ENCODE peak calls at places on chromosomes 6 and 20, in four cellular contexts. One of them, this sample, is unnamed.

GRCh38 chr6:88358846-88359245 is 192.7 kb upstream of the CNR1 start:
- DNase-seq in A549: no peak
- DNase-seq in HepG2: no peak
- DNase-seq in GM12878: no peak
- DNase-seq in this sample: no peak

GRCh38 chr6:39669117-39669690 is 56.0 kb downstream of the KIF6 start:
- DNase-seq in A549: no peak
- DNase-seq in HepG2: peak
- DNase-seq in GM12878: no peak
- DNase-seq in this sample: no peak

GRCh38 chr6:111601875-111602274 is 3.8 kb downstream of the TRAF3IP2 start:
- DNase-seq in A549: no peak
- DNase-seq in HepG2: no peak
- DNase-seq in GM12878: no peak
- DNase-seq in this sample: no peak

GRCh38 chr20:64041040-64041780 is 5.2 kb downstream of the C20orf204 start:
- DNase-seq in A549: no peak
- DNase-seq in HepG2: peak
- DNase-seq in GM12878: no peak
- DNase-seq in this sample: no peak

GRCh38 chr6:12381587-12381986 is 91.4 kb downstream of the EDN1 start:
- DNase-seq in A549: no peak
- DNase-seq in HepG2: no peak
- DNase-seq in GM12878: no peak
- DNase-seq in this sample: no peak

GRCh38 chr20:43511879-43512278 is 4.4 kb downstream of the L3MBTL1 start:
- DNase-seq in A549: no peak
- DNase-seq in HepG2: no peak
- DNase-seq in GM12878: no peak
- DNase-seq in this sample: no peak

GRCh38 chr20:59004763-59005522 is 2.1 kb downstream of the CTSZ start:
- DNase-seq in A549: no peak
- DNase-seq in HepG2: peak
- DNase-seq in GM12878: peak
- DNase-seq in this sample: no peak

GRCh38 chr20:687468-688203 is 12.0 kb upstream of the SCRT2 start:
- DNase-seq in A549: no peak
- DNase-seq in HepG2: no peak
- DNase-seq in GM12878: no peak
- DNase-seq in this sample: no peak

GRCh38 chr6:45432944-45433343 is 55.2 kb upstream of the SUPT3H start:
- DNase-seq in A549: no peak
- DNase-seq in HepG2: no peak
- DNase-seq in GM12878: no peak
- DNase-seq in this sample: no peak

GRCh38 chr6:79646006-79646405 is 14.9 kb downstream of the SH3BGRL2 start:
- DNase-seq in A549: no peak
- DNase-seq in HepG2: no peak
- DNase-seq in GM12878: no peak
- DNase-seq in this sample: no peak

GRCh38 chr20:24816431-24816830 is 132.6 kb upstream of the CST7 start:
- DNase-seq in A549: no peak
- DNase-seq in HepG2: no peak
- DNase-seq in GM12878: no peak
- DNase-seq in this sample: no peak

GRCh38 chr6:169786349-169786748 is 34.9 kb downstream of the ERMARD start:
- DNase-seq in A549: no peak
- DNase-seq in HepG2: no peak
- DNase-seq in GM12878: no peak
- DNase-seq in this sample: no peak

GRCh38 chr20:16314722-16315121 is 258.5 kb downstream of the KIF16B start:
- DNase-seq in A549: no peak
- DNase-seq in HepG2: no peak
- DNase-seq in GM12878: peak
- DNase-seq in this sample: no peak

GRCh38 chr6:111175135-111175534 is 87.8 kb downstream of the SLC16A10 start:
- DNase-seq in A549: no peak
- DNase-seq in HepG2: no peak
- DNase-seq in GM12878: no peak
- DNase-seq in this sample: no peak

GRCh38 chr20:52127309-52127708 is 64.3 kb downstream of the ZFP64 start:
- DNase-seq in A549: no peak
- DNase-seq in HepG2: no peak
- DNase-seq in GM12878: no peak
- DNase-seq in this sample: no peak

GRCh38 chr6:149897015-149897697 is 757 bp downstream of the RAET1E start:
- DNase-seq in A549: peak
- DNase-seq in HepG2: no peak
- DNase-seq in GM12878: no peak
- DNase-seq in this sample: no peak

GRCh38 chr6:31736026-31736767 is at the start of gene CLIC1:
- DNase-seq in A549: peak
- DNase-seq in HepG2: peak
- DNase-seq in GM12878: peak
- DNase-seq in this sample: peak

GRCh38 chr6:87633851-87634250 is 43.9 kb downstream of the ORC3 start:
- DNase-seq in A549: no peak
- DNase-seq in HepG2: no peak
- DNase-seq in GM12878: no peak
- DNase-seq in this sample: no peak

DNA sequence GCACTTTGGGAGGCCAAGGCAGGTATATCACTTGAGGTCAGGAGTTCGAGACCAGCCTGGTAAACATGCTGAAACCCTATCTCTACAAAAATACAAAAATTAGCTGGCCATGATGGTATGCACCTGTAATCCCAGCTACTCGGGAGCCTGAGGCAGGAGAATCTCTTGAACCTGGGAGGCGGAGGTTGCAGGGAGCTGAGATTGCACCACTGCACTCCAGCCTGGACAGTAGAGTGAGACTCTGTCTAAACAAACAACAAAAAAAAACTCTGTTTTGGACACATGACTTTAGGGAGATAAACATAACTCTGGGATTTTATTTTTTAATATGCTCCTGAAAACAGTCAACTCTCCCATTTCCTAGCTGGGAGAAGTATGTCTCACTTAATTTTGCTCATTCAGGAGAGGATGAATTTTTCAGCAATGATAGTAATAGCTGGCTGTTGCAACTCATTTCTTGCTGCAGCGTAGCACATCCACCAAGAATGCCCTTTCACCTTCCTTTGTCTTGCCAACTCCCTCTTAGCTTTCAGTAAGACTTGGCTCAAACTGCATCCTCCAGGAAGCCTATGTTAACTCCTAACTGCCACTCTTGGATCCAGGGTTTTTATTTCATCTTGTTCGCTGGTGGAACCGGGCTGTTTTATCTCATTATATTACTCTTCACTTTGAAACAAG is 24.3 kb downstream of the TOP1 start:
- DNase-seq in A549: no peak
- DNase-seq in HepG2: no peak
- DNase-seq in GM12878: no peak
- DNase-seq in this sample: no peak
- TF ChIP-seq PBX3 in A549: no peak
- TF ChIP-seq PBX3 in HepG2: no peak
- TF ChIP-seq PBX3 in GM12878: no peak
- TF ChIP-seq PBX3 in this sample: peak

DNA sequence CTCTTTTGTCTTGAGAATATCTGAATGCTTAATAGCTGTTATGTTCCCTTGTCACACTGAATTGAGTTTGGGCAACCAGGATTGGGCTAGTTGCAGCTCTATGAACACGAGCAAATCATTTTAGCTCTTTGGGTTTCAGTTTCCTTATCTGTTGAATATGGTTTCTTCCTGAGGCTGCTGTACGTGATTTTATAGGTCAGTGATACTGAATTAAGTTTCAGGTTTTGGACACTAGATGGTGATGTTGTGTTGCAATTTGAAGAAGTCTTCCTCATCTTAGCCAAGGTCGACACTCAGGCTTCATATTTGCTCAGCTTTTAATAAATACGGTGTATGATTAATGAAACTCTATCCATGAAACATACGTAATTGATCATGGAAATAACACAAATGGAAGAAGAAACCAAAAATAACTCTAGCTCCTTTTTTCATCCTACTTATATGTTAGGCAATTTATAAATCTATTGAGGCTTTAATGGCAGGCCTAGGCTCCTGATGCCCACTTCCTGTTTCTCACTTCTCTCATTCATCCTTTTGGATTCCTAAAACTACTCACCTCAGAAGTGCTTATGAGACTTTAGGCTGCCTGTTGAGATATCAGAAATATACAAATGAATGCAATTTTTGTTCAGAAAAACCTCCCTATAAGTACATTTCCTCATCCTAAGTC is 354.1 kb upstream of the MAP3K7 start:
- DNase-seq in A549: peak
- DNase-seq in HepG2: peak
- DNase-seq in GM12878: peak
- DNase-seq in this sample: peak
- TF ChIP-seq PBX3 in A549: no peak
- TF ChIP-seq PBX3 in HepG2: no peak
- TF ChIP-seq PBX3 in GM12878: no peak
- TF ChIP-seq PBX3 in this sample: no peak

GRCh38 chr6:26475823-26476729 is 18.3 kb downstream of the BTN2A1 start:
- DNase-seq in A549: no peak
- DNase-seq in HepG2: peak
- DNase-seq in GM12878: no peak
- DNase-seq in this sample: no peak
- TF ChIP-seq PBX3 in A549: no peak
- TF ChIP-seq PBX3 in HepG2: no peak
- TF ChIP-seq PBX3 in GM12878: no peak
- TF ChIP-seq PBX3 in this sample: no peak

GRCh38 chr20:38170219-38170902 is 5.3 kb upstream of the TGM2 start:
- DNase-seq in A549: no peak
- DNase-seq in HepG2: no peak
- DNase-seq in GM12878: no peak
- DNase-seq in this sample: no peak
- TF ChIP-seq PBX3 in A549: no peak
- TF ChIP-seq PBX3 in HepG2: no peak
- TF ChIP-seq PBX3 in GM12878: no peak
- TF ChIP-seq PBX3 in this sample: no peak

This sample was measured in SK-N-SH.